ENCODE peak calls at places on chromosomes 4 and X, in four cellular contexts. O, C, G and T are unnamed samples.

GRCh38 chr4:107825072-107825789 is 499 bp downstream of the SGMS2 start:
- DNase-seq in C (no peak), O (peak; percentile 48), G (no peak), T (peak; percentile 60)

GRCh38 chrX:48958635-48959094 is 1.3 kb upstream of the OTUD5 start:
- DNase-seq in O (no peak), C (peak; percentile 21), G (no peak), T (no peak)

GRCh38 chrX:7270018-7270417 is 122.1 kb upstream of the PUDP start:
- DNase-seq in G (no peak), C (no peak), O (no peak), T (no peak)

GRCh38 chr4:75708218-75708691 is 16.1 kb upstream of the USO1 start:
- DNase-seq in G (no peak), C (peak; percentile 43), O (peak; percentile 23), T (no peak)

GRCh38 chrX:28966335-28966734 is 379.1 kb downstream of the IL1RAPL1 start:
- DNase-seq in G (no peak), O (no peak), C (no peak), T (no peak)

GRCh38 chrX:151970661-151971060 is 3.8 kb downstream of the GABRE start:
- DNase-seq in G (no peak), O (no peak), C (peak; percentile 90), T (no peak)

GRCh38 chrX:54509401-54509800 is 13.4 kb upstream of the FGD1 start:
- DNase-seq in C (no peak), O (no peak), G (no peak), T (no peak)

GRCh38 chrX:41984628-41985027 is 61.3 kb upstream of the CASK start:
- DNase-seq in G (no peak), C (no peak), O (no peak), T (no peak)

GRCh38 chr4:78971326-78971725 is 32.1 kb upstream of the PAQR3 start:
- DNase-seq in O (no peak), C (no peak), G (no peak), T (no peak)

GRCh38 chr4:70714061-70714468 is 7.7 kb upstream of the RUFY3 start:
- DNase-seq in O (no peak), C (peak; percentile 75), G (no peak), T (no peak)

GRCh38 chr4:99642725-99643489 is 14.7 kb downstream of the C4orf54 start:
- DNase-seq in G (no peak), O (no peak), C (no peak), T (no peak)

GRCh38 chr4:163680390-163681098 is 186.1 kb downstream of the TMA16 start:
- DNase-seq in O (no peak), C (no peak), G (no peak), T (no peak)

GRCh38 chr4:15868816-15869413 is 69.6 kb downstream of the FGFBP1 start:
- DNase-seq in G (no peak), C (no peak), O (no peak), T (no peak)

GRCh38 chr4:139907001-139907809 is 241.6 kb downstream of the MGST2 start:
- DNase-seq in O (no peak), G (no peak), C (no peak), T (no peak)

GRCh38 chr4:2408401-2408958 is 10.0 kb downstream of the ZFYVE28 start:
- DNase-seq in C (no peak), O (peak; percentile 70), G (peak; percentile 93), T (no peak)

GRCh38 chr4:56049428-56050212 is 100.9 kb downstream of the CEP135 start:
- DNase-seq in G (peak; percentile 23), O (peak; percentile 68), C (no peak), T (peak; percentile 32)

GRCh38 chr4:42617030-42617429 is 39.9 kb downstream of the ATP8A1 start:
- DNase-seq in O (no peak), C (no peak), G (no peak), T (no peak)

GRCh38 chr4:158484173-158484885 is 37.4 kb upstream of the RXFP1 start:
- DNase-seq in G (no peak), O (no peak), C (no peak), T (no peak)

GRCh38 chrX:106874075-106874474 is 29.1 kb downstream of the RIPPLY1 start:
- DNase-seq in O (no peak), C (peak; percentile 4), G (peak; percentile 6), T (no peak)

GRCh38 chr4:70946944-70947343 is 44.8 kb downstream of the MOB1B start:
- DNase-seq in O (no peak), G (no peak), C (no peak), T (no peak)

GRCh38 chrX:23332888-23333821 is 1.5 kb upstream of the PTCHD1 start:
- DNase-seq in O (peak; percentile 21), C (no peak), G (no peak), T (no peak)

GRCh38 chrX:129524250-129524850 is 1.1 kb upstream of the SMARCA1 start:
- DNase-seq in G (no peak), C (peak; percentile 47), O (no peak), T (no peak)

GRCh38 chr4:153731239-153731638 is 28.6 kb downstream of the RNF175 start:
- DNase-seq in G (no peak), C (no peak), O (no peak), T (no peak)

GRCh38 chr4:77636902-77637301 is 31.3 kb downstream of the CXCL13 start:
- DNase-seq in O (no peak), G (no peak), C (peak; percentile 83), T (no peak)

GRCh38 chr4:18401868-18402267 is 380.3 kb upstream of the LCORL start:
- DNase-seq in O (no peak), G (no peak), C (no peak), T (no peak)

GRCh38 chr4:42371306-42372063 is 25.8 kb upstream of the SHISA3 start:
- DNase-seq in O (no peak), G (no peak), C (peak; percentile 19), T (peak; percentile 21)

GRCh38 chr4:145812902-145813301 is 125.7 kb downstream of the ZNF827 start:
- DNase-seq in G (no peak), C (peak; percentile 7), O (no peak), T (no peak)

GRCh38 chrX:11781734-11782370 is 23.8 kb downstream of the MSL3 start:
- DNase-seq in O (peak; percentile 10), C (no peak), G (no peak), T (no peak)

GRCh38 chr4:78689224-78689623 is 86.9 kb upstream of the BMP2K start:
- DNase-seq in C (no peak), G (no peak), O (no peak), T (no peak)

GRCh38 chr4:80361329-80361900 is 25.9 kb downstream of the CFAP299 start:
- DNase-seq in G (no peak), O (no peak), C (peak; percentile 5), T (peak; percentile 16)

GRCh38 chrX:9151772-9152307 is 117.9 kb upstream of the FAM9B start:
- DNase-seq in G (no peak), C (no peak), O (no peak), T (no peak)

GRCh38 chrX:153381684-153382532 is 19.2 kb downstream of the PNMA6E start:
- DNase-seq in G (peak; percentile 62), O (no peak), C (peak; percentile 59), T (peak; percentile 49)

GRCh38 chrX:46642145-46642544 is 68.6 kb downstream of the CHST7 start:
- DNase-seq in O (no peak), G (no peak), C (peak; percentile 11), T (peak; percentile 35)

GRCh38 chrX:55731826-55732225 is 14.3 kb downstream of the RRAGB start:
- DNase-seq in G (no peak), C (no peak), O (no peak), T (no peak)

GRCh38 chr4:93633721-93634120 is 194.8 kb upstream of the ATOH1 start:
- DNase-seq in C (no peak), O (no peak), G (no peak), T (no peak)

GRCh38 chrX:136156560-136157117 is 9.3 kb downstream of the FHL1 start:
- DNase-seq in O (no peak), C (no peak), G (no peak), T (no peak)

DNA sequence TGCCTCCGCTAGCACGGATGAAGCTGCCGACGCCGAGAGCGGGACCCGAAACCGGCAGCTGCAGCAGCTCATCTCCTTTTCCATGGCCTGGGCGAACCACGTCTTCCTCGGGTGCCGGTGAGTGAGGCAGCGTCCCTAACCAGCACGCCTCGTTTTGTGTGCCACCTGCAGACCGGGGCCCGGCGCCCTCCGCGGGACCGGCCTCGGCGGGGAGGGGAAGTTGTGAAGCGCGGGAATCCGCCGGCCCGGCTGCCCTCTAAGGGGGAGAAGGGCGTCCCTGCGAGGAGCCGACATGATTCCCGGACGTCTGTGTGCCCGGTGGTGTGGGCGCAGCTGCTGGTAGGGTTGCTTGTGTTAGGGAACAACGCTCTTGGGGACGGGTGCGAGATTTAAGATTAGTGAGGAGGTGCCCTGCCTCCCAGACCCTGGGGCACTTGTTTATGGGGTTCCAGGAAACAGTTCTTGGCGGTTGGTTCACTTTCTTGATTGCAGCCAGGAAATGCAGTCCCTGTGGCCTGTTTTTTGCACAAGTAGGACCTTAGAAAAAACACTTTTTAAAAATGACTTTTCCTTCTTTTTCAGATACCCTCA is 612 bp downstream of the CDKN2AIP start:
- DNase-seq in G (no peak), C (no peak), O (peak; percentile 55), T (peak; percentile 22)
- TF ChIP-seq ELF4 in G (no peak), C (no peak), O (no peak), T (no peak)

DNA sequence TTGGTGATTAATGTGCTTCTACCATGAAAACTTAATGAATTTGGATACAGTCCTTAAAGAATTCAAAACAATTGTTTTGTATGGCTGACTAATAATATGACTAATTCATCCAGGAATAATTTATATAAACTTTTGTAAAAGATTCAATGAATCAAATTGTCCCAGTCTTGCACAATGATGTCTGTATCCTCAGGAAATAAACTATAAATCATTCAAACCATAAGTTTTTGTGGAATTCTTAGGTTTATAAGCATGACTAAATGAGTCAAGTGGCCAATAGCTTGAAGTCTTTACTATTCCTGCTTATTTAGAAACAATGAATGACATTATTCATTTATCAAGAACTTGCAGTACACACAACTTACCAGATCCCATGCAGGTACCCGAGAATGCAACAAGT is 935.0 kb upstream of the INTU start:
- DNase-seq in C (no peak), O (no peak), G (no peak), T (no peak)
- TF ChIP-seq ELF4 in C (no peak), O (no peak), G (no peak), T (no peak)

DNA sequence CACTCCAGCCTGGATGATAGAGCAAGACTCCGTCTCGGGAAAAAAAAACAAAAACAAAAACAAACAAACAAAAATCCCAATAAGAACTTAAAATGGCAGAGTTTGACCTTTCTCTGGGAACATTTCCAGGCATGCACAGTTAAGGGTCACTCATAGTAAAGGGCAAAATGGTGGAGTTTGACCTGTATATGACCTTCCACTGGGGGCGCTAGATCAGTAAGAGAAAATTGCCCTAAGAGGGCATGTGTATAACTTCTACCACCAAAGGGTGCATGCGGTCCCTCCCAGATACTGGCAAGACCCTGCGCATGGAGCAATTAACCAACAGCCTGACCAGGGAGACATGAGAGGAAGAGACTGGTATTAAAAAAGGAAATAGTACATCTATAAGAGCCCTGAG is 177.2 kb downstream of the MOSPD2 start:
- DNase-seq in O (no peak), G (peak; percentile 23), C (no peak), T (no peak)
- TF ChIP-seq ELF4 in O (no peak), G (no peak), C (no peak), T (no peak)

DNA sequence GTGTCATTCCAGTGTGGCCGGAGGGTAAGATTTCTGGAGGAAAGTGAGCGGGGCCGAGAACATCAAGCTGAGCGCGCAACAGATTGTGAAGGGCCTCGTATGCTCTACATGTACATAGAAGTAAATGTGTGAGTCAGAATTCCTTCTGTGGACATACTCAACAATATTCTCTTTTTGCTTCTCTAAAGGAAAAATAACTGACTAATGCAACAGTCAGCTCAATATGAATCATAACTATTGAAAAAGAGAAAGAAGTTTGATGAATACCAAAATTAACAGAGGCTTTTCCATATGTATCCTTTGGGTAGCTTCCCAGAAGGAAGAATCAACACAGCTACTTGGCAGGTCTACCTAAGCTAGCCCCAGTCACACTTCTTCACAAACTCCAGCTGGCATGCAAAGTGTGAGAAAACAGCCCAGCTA is 87.5 kb upstream of the ZFP42 start:
- DNase-seq in O (no peak), G (no peak), C (no peak), T (no peak)
- TF ChIP-seq ELF4 in O (no peak), G (no peak), C (no peak), T (no peak)

GRCh38 chrX:1945879-1946278 is 331.0 kb downstream of the ASMT start:
- DNase-seq in O (no peak), C (no peak), G (no peak), T (no peak)
- TF ChIP-seq ELF4 in O (no peak), C (no peak), G (no peak), T (no peak)